ENCODE peak calls at places on chromosome 2, in eight cellular contexts. T, L, W, Q, B, A, F and Z are unnamed samples.

GRCh38 chr2:160984426-160985077 is 175.7 kb upstream of the TANK start:
- DNase-seq in W (no peak), Q (no peak), T (no peak), L (no peak), A (no peak), F (peak; percentile 34), B (peak; percentile 15), Z (no peak)

GRCh38 chr2:148965596-148966431 is 72.7 kb upstream of the LYPD6B start:
- DNase-seq in T (peak; percentile 24), F (peak; percentile 58), A (no peak), L (no peak), W (no peak), Q (no peak), B (no peak), Z (no peak)

GRCh38 chr2:212237350-212238095 is 301.1 kb downstream of the ERBB4 start:
- DNase-seq in T (no peak), F (no peak), A (no peak), Q (no peak), W (no peak), L (peak; percentile 72), B (no peak), Z (peak; percentile 17)

GRCh38 chr2:37676274-37676673 is 4.8 kb upstream of the CDC42EP3 start:
- DNase-seq in L (peak; percentile 53), B (peak; percentile 77), W (peak; percentile 88), A (no peak), F (no peak), T (no peak), Q (peak; percentile 63), Z (no peak)

GRCh38 chr2:241412144-241412543 is 56.1 kb downstream of the FARP2 start:
- DNase-seq in A (no peak), T (no peak), L (no peak), Q (peak; percentile 16), F (peak; percentile 84), B (peak; percentile 17), W (peak; percentile 93), Z (peak; percentile 18)

GRCh38 chr2:11796190-11797171 is 50.0 kb downstream of the LPIN1 start:
- DNase-seq in B (peak; percentile 91), Q (no peak), W (no peak), A (no peak), L (no peak), F (no peak), T (no peak), Z (no peak)

GRCh38 chr2:146602856-146603255 is 1242.0 kb upstream of the ACVR2A start:
- DNase-seq in F (no peak), T (no peak), L (no peak), W (no peak), Q (no peak), A (no peak), B (peak; percentile 21), Z (no peak)

GRCh38 chr2:129006135-129006885 is 687.6 kb upstream of the HS6ST1 start:
- DNase-seq in Q (no peak), F (no peak), T (no peak), B (no peak), W (no peak), A (no peak), L (no peak), Z (no peak)

GRCh38 chr2:70473101-70473722 is 80.4 kb downstream of the TGFA start:
- DNase-seq in Q (no peak), B (no peak), T (no peak), A (no peak), L (no peak), W (no peak), F (no peak), Z (no peak)

GRCh38 chr2:217512259-217512658 is 490.5 kb downstream of the TNS1 start:
- DNase-seq in B (peak; percentile 44), W (no peak), F (no peak), T (no peak), Q (no peak), L (no peak), A (no peak), Z (no peak)

GRCh38 chr2:39511786-39512433 is 74.8 kb upstream of the MAP4K3 start:
- DNase-seq in Q (no peak), T (no peak), A (peak; percentile 5), F (no peak), B (no peak), W (no peak), L (no peak), Z (no peak)

GRCh38 chr2:164896634-164897033 is 55.0 kb upstream of the COBLL1 start:
- DNase-seq in B (peak; percentile 66), A (peak; percentile 67), L (no peak), F (no peak), T (no peak), Q (peak; percentile 24), W (peak; percentile 86), Z (peak; percentile 40)

GRCh38 chr2:38750011-38750792 is 959 bp downstream of the SRSF7 start:
- DNase-seq in L (no peak), F (no peak), Q (no peak), A (peak; percentile 57), W (peak; percentile 43), B (peak; percentile 79), T (peak; percentile 66), Z (peak; percentile 82)

GRCh38 chr2:137806102-137806805 is 158.0 kb upstream of the HNMT start:
- DNase-seq in F (no peak), W (no peak), A (no peak), T (no peak), Q (no peak), L (no peak), B (no peak), Z (no peak)

GRCh38 chr2:200471324-200471848 is 38.5 kb downstream of the KCTD18 start:
- DNase-seq in A (peak; percentile 92), T (peak; percentile 49), Q (peak; percentile 6), W (peak; percentile 68), L (peak; percentile 70), B (peak; percentile 39), F (peak; percentile 75), Z (peak; percentile 31)

GRCh38 chr2:62457555-62457954 is 48.4 kb downstream of the TMEM17 start:
- DNase-seq in T (no peak), F (no peak), Q (no peak), A (no peak), B (no peak), L (no peak), W (no peak), Z (no peak)

GRCh38 chr2:85545780-85546240 is 6.8 kb downstream of the MAT2A start:
- DNase-seq in W (peak; percentile 33), F (peak; percentile 76), L (no peak), A (no peak), B (no peak), Q (peak; percentile 43), T (no peak), Z (no peak)

DNA sequence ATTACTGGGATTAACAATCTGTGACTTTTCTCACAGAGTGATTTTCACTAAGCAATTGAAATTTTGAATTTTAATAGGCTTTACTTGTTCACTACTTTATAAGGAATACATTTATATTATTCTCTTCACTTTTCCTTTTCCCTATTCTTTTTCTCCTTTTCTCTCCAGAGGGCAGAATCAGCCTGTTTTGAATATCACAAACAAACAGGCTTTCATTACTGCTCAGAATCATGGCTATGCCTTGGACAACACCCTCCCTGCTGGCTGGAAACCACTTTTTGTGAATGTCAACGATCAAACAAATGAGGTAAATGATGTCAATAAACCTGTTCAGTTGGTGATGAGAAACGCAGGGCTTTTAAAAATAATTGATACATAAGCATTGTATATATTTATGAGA is 35.3 kb downstream of the CPS1 start:
- DNase-seq in L (no peak), B (no peak), F (no peak), W (no peak), Q (no peak), T (no peak), A (no peak), Z (no peak)
- H3K9me2 ChIP-seq in L (no peaks in the 10 kb centered on the region), B (no peaks in the 10 kb centered on the region), F (peaks cover 2% of the 10 kb centered on the region), W (no peaks in the 10 kb centered on the region), Q (no peaks in the 10 kb centered on the region), T (no peaks in the 10 kb centered on the region), A (no peaks in the 10 kb centered on the region), Z (no peaks in the 10 kb centered on the region)

GRCh38 chr2:238418196-238418998 is 8.3 kb upstream of the ASB1 start:
- DNase-seq in B (no peak), T (no peak), A (no peak), W (no peak), L (no peak), Q (no peak), F (no peak), Z (no peak)
- H3K27ac ChIP-seq in B (no peak overlapping the region), T (no peak overlapping the region), A (no peak overlapping the region), W (no peak overlapping the region), L (no peak overlapping the region), Q (no peak overlapping the region), F (no peak overlapping the region), Z (no peak overlapping the region)

GRCh38 chr2:5537180-5537579 is 155.0 kb upstream of the SOX11 start:
- DNase-seq in A (no peak), Q (no peak), W (no peak), B (no peak), F (no peak), T (no peak), L (no peak), Z (no peak)

GRCh38 chr2:5539281-5540211 is 152.6 kb upstream of the SOX11 start:
- DNase-seq in B (no peak), L (peak; percentile 28), A (no peak), T (no peak), F (no peak), Q (no peak), W (no peak), Z (peak; percentile 59)

GRCh38 chr2:5530022-5530696 is 162.0 kb upstream of the SOX11 start:
- DNase-seq in A (no peak), L (no peak), Q (no peak), T (no peak), F (no peak), B (no peak), W (no peak), Z (no peak)

GRCh38 chr2:5538717-5539116 is 153.5 kb upstream of the SOX11 start:
- DNase-seq in B (no peak), F (no peak), Q (no peak), T (no peak), W (no peak), L (no peak), A (no peak), Z (peak; percentile 44)

DNA sequence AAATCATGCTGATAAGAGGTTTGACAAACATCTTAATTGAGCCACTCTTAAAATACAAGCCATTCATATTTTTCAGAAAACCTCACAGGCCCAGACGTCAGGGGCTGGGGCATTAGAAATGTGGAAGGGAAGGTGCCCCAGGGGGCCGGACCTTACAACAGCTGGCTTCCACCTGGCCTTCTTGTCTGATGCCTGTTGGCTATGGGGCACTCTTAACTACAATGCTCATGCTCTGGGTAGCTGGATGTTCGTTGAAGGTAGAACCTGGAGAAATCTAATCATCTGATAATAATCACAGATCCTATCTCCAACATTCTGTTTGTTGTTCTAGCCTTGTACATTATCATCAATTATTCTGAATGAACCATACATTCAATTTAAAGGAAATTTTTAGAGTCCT is 156.9 kb upstream of the SOX11 start:
- DNase-seq in Q (no peak), L (no peak), F (no peak), B (no peak), T (no peak), A (no peak), W (no peak), Z (no peak)
- H3K9me2 ChIP-seq in Q (no peaks in the 10 kb centered on the region), L (peaks cover 3% of the 10 kb centered on the region), F (no peaks in the 10 kb centered on the region), B (no peaks in the 10 kb centered on the region), T (no peaks in the 10 kb centered on the region), A (no peaks in the 10 kb centered on the region), W (no peaks in the 10 kb centered on the region), Z (no peaks in the 10 kb centered on the region)

DNA sequence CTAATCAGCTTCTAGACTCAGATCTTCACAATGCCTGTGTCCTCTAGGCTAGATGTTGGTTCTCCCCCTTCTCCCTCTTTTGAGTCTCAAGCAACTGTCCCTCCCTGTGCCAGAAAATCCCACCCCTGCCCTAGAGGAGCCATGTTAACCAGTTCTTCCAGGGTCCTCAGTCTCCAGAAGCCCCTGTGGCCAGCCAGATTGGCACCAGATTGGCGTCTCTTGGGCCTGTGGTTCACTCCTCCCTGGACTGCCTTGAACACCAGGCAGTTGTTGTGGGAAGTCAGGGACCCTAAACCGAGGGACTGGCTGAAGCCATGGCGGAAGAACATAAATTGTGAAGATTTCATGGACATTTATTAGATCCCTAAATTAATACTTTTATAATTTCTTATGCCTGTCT is 36.6 kb downstream of the CYP26B1 start:
- DNase-seq in F (no peak), T (no peak), L (no peak), B (no peak), W (no peak), Q (no peak), A (no peak), Z (no peak)
- H3K27ac ChIP-seq in F (no peak overlapping the region), T (no peak overlapping the region), L (no peak overlapping the region), B (no peak overlapping the region), W (no peak overlapping the region), Q (no peak overlapping the region), A (no peak overlapping the region), Z (no peak overlapping the region)